ENCODE peak calls at places on chromosomes 13 and 19, in seven cellular contexts. R is testis, C is AG09309, H is T-helper 1 cell, E is NCI-H526 treated with DMSO at 0.1 percent for 48 hours, N is ELR, Z is NB4. T is an unnamed sample.

GRCh38 chr13:94169783-94170513 is 309.5 kb downstream of the DCT start:
- DNase-seq in R (no peak), C (no peak), H (no peak), E (no peak), N (no peak), Z (no peak), T (no peak)

GRCh38 chr19:38264486-38265212 is at the start of gene SPINT2:
- DNase-seq in R (no peak), C (no peak), H (peak; percentile 37), E (peak; percentile 88), N (no peak), Z (no peak), T (no peak)

GRCh38 chr19:48873476-48874308 is 1.5 kb downstream of the PPP1R15A start:
- DNase-seq in R (peak; percentile 72), C (no peak), H (no peak), E (no peak), N (no peak), Z (peak; percentile 55), T (no peak)

GRCh38 chr13:26919311-26919710 is 158.7 kb upstream of the GPR12 start:
- DNase-seq in R (no peak), C (no peak), H (no peak), E (no peak), N (peak; percentile 50), Z (no peak), T (no peak)

GRCh38 chr13:83881917-83882625 is at the start of gene SLITRK1:
- DNase-seq in R (peak; percentile 66), C (no peak), H (no peak), E (peak; percentile 73), N (peak; percentile 88), Z (peak; percentile 35), T (no peak)

GRCh38 chr19:50720921-50721291 is 1.3 kb upstream of the SHANK1 start:
- DNase-seq in R (no peak), C (peak; percentile 32), H (no peak), E (no peak), N (peak; percentile 82), Z (peak; percentile 94), T (no peak)

GRCh38 chr19:38990949-38991697 is 15.6 kb upstream of the FBXO17 start:
- DNase-seq in R (peak; percentile 20), C (no peak), H (no peak), E (no peak), N (peak; percentile 52), Z (no peak), T (no peak)

GRCh38 chr19:18542936-18543813 is at the start of gene FKBP8:
- DNase-seq in R (peak; percentile 96), C (peak; percentile 56), H (peak; percentile 90), E (peak; percentile 31), N (peak; percentile 90), Z (peak; percentile 90), T (peak; percentile 85)

T was measured in T-helper 22 cell.